ENCODE peak calls at places on chromosome 15, in eight cellular contexts. X is body of pancreas; B is tibial artery; S is heart left ventricle; O is naive thymus-derived CD4-positive, alpha-beta T cell; Q is fibroblast of lung; K is HAP-1; W is colonic mucosa. Z is an unnamed sample.

GRCh38 chr15:56813995-56814394 is 80.7 kb upstream of the ZNF280D start:
- DNase-seq in B (no peak), W (no peak), X (no peak), S (no peak), O (no peak), Q (no peak), K (no peak), Z (no peak)

GRCh38 chr15:60695713-60696522 is 217.0 kb upstream of the ICE2 start:
- DNase-seq in Q (no peak), B (no peak), S (no peak), W (no peak), O (no peak), X (no peak), K (no peak), Z (no peak)

GRCh38 chr15:73246411-73246810 is 122.3 kb downstream of the HCN4 start:
- DNase-seq in W (no peak), S (no peak), X (no peak), Q (no peak), B (no peak), K (no peak), O (no peak), Z (no peak)

GRCh38 chr15:79675982-79676381 is 220.8 kb downstream of the MTHFS start:
- DNase-seq in B (no peak), W (no peak), X (no peak), S (no peak), Q (no peak), O (no peak), K (no peak), Z (no peak)

GRCh38 chr15:67142142-67143092 is 77.0 kb downstream of the SMAD3 start:
- DNase-seq in K (no peak), W (no peak), S (no peak), O (no peak), Q (no peak), X (no peak), B (peak; percentile 69), Z (peak; percentile 89)

GRCh38 chr15:87686308-87686707 is 570.2 kb downstream of the NTRK3 start:
- DNase-seq in W (no peak), O (no peak), B (no peak), K (no peak), Q (no peak), S (no peak), X (no peak), Z (no peak)

GRCh38 chr15:95132774-95133173 is 901.4 kb downstream of the MCTP2 start:
- DNase-seq in S (no peak), K (no peak), B (no peak), W (no peak), Q (peak; percentile 56), X (no peak), O (no peak), Z (peak; percentile 3)

GRCh38 chr15:74242296-74242929 is 6.3 kb downstream of the CCDC33 start:
- DNase-seq in K (no peak), O (no peak), B (no peak), S (no peak), X (peak; percentile 31), W (no peak), Q (no peak), Z (peak; percentile 48)

GRCh38 chr15:32698773-32699390 is 18.9 kb upstream of the GREM1 start:
- DNase-seq in O (no peak), W (no peak), B (no peak), K (no peak), X (no peak), Q (no peak), S (no peak), Z (no peak)

GRCh38 chr15:44550256-44550655 is 13.3 kb downstream of the EIF3J start:
- DNase-seq in W (no peak), B (no peak), O (peak; percentile 30), Q (peak; percentile 62), X (no peak), S (no peak), K (no peak), Z (no peak)

GRCh38 chr15:66043264-66043663 is 174.0 kb downstream of the RAB11A start:
- DNase-seq in W (peak; percentile 46), B (no peak), Q (no peak), O (no peak), K (no peak), X (peak; percentile 75), S (no peak), Z (no peak)

GRCh38 chr15:50484781-50485180 is 60.6 kb downstream of the USP8 start:
- DNase-seq in B (no peak), K (no peak), O (no peak), Q (no peak), W (no peak), S (no peak), X (no peak), Z (no peak)
- H3K36me3 ChIP-seq in B (peaks cover 36% of the 10 kb centered on the region), K (peaks cover 32% of the 10 kb centered on the region), O (peaks cover 5% of the 10 kb centered on the region), Q (peaks cover 2% of the 10 kb centered on the region), W (no peaks in the 10 kb centered on the region), S (peaks cover 94% of the 10 kb centered on the region), X (peaks cover 17% of the 10 kb centered on the region), Z (peaks cover 64% of the 10 kb centered on the region)

GRCh38 chr15:101246824-101247745 is 4.8 kb downstream of the CHSY1 start:
- DNase-seq in B (no peak), X (no peak), S (no peak), W (no peak), Q (no peak), O (no peak), K (no peak), Z (no peak)
- H3K4me3 ChIP-seq in B (peak overlapping the region; percentile 4), X (no peak overlapping the region), S (no peak overlapping the region), W (no peak overlapping the region), Q (peak overlapping the region; percentile 32), O (no peak overlapping the region), K (no peak overlapping the region), Z (no peak overlapping the region)

GRCh38 chr15:90962021-90962420 is 7.3 kb downstream of the RCCD1 start:
- DNase-seq in S (no peak), B (no peak), Q (no peak), K (no peak), W (no peak), X (no peak), O (no peak), Z (no peak)

GRCh38 chr15:90957791-90958190 is 3.1 kb downstream of the RCCD1 start:
- DNase-seq in K (no peak), W (no peak), O (no peak), Q (no peak), S (no peak), X (no peak), B (no peak), Z (no peak)

GRCh38 chr15:90959028-90959595 is 4.4 kb downstream of the RCCD1 start:
- DNase-seq in S (no peak), X (no peak), O (no peak), K (no peak), B (no peak), Q (no peak), W (no peak), Z (no peak)

GRCh38 chr15:90959894-90960293 is 5.2 kb downstream of the RCCD1 start:
- DNase-seq in K (no peak), B (peak; percentile 96), Q (peak; percentile 21), O (no peak), W (no peak), S (no peak), X (no peak), Z (peak; percentile 55)

DNA sequence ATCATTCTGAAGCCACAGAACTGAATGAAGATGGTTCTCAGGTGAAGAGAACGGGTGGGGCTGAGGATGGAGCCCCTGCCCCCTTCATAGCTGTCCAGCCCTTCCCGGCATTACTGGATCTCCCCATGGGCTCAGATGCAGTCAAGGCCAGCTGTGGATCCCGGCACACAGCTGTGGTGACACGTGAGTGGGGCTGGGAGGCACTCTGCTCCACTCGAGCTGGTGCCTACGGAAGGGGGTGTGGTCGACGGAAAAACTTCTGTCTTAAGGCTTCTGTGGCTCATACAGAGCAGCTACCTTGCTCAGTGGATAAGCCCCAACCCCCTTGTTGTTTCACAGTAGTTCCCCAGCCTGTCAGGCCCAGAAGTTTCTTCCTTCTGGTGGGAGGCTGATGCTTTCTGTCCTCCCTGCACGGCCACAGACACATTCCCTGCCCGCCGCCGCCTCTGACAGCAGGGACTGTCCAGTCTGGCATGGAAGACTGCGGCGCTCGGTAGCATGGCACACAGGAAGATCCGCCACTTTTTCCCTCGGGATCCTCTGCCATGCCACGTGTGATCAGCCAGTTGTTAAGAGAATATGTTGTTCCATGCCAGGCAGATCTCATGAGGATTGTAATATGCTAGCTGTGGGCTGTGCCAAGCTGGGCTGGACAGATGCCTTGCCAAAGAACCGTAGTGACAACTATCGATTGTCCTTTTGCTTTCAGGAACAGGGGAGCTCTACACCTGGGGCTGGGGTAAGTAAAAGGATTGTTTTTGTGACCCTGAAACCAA is 5.8 kb downstream of the RCCD1 start:
- DNase-seq in K (no peak), X (no peak), O (no peak), W (no peak), Q (no peak), S (no peak), B (peak; percentile 74), Z (no peak)
- H3K36me3 ChIP-seq in K (peaks cover 73% of the 10 kb centered on the region), X (peaks cover 3% of the 10 kb centered on the region), O (no peaks in the 10 kb centered on the region), W (no peaks in the 10 kb centered on the region), Q (peaks cover 10% of the 10 kb centered on the region), S (peaks cover 55% of the 10 kb centered on the region), B (peaks cover 5% of the 10 kb centered on the region), Z (peaks cover 58% of the 10 kb centered on the region)

GRCh38 chr15:52112203-52112750 is 298 bp downstream of the BCL2L10 start:
- DNase-seq in W (peak; percentile 50), Q (no peak), K (no peak), X (peak; percentile 42), S (peak; percentile 66), O (peak; percentile 52), B (no peak), Z (no peak)
- H3K4me3 ChIP-seq in W (peak overlapping the region; percentile 41), Q (peak overlapping the region; percentile 37), K (no peak overlapping the region), X (no peak overlapping the region), S (peak overlapping the region; percentile 35), O (peak overlapping the region; percentile 54), B (peak overlapping the region; percentile 52), Z (no peak overlapping the region)

GRCh38 chr15:59244337-59244736 is 37.7 kb downstream of the LDHAL6B start:
- DNase-seq in X (no peak), S (no peak), K (no peak), B (no peak), W (no peak), O (no peak), Q (no peak), Z (no peak)

GRCh38 chr15:59247364-59247763 is 40.7 kb downstream of the LDHAL6B start:
- DNase-seq in K (peak; percentile 67), W (peak; percentile 72), Q (peak; percentile 82), S (no peak), O (peak; percentile 46), B (peak; percentile 72), X (peak; percentile 63), Z (peak; percentile 55)

GRCh38 chr15:59242649-59243048 is 36.0 kb downstream of the LDHAL6B start:
- DNase-seq in Q (no peak), K (no peak), B (no peak), X (no peak), O (no peak), W (no peak), S (no peak), Z (no peak)

GRCh38 chr15:59243622-59244021 is 37.0 kb downstream of the LDHAL6B start:
- DNase-seq in S (no peak), Q (no peak), B (no peak), X (no peak), W (no peak), K (no peak), O (no peak), Z (no peak)

DNA sequence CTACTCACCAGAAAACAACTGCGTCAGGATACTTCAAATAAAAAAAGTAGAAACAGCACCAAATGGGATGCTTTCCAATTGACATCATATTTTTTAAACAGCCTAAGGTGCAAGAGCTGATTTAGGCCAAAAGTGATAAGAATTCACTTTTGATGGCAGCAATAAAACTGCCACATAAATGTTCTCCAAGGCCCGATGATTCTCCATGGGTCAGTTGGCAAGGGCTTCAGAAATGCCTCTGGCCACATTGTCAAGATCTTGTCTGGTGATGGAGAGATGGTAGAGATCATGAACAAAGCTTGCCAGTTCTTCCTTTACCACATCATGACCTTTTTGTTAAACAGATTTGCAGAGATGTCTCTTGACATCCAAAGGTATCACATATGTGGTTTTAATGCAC is 38.9 kb downstream of the LDHAL6B start:
- DNase-seq in X (no peak), W (no peak), S (no peak), K (no peak), O (no peak), Q (no peak), B (no peak), Z (no peak)
- H3K36me3 ChIP-seq in X (no peaks in the 10 kb centered on the region), W (no peaks in the 10 kb centered on the region), S (no peaks in the 10 kb centered on the region), K (no peaks in the 10 kb centered on the region), O (no peaks in the 10 kb centered on the region), Q (no peaks in the 10 kb centered on the region), B (no peaks in the 10 kb centered on the region), Z (peaks cover 3% of the 10 kb centered on the region)